ENCODE peak calls at places on chromosomes 12 and 14, in seven cellular contexts. T is psoas muscle, B is stomach, Z is neural progenitor cell, R is lower leg skin, M is heart left ventricle, Y is NB4. J is an unnamed sample.

GRCh38 chr12:76144253-76144564 is 59.7 kb upstream of the NAP1L1 start:
- DNase-seq in T (no peak), B (peak; percentile 28), Z (no peak), R (no peak), M (no peak), Y (peak; percentile 9), J (no peak)

GRCh38 chr12:52242442-52243263 is 9.6 kb downstream of the KRT7 start:
- DNase-seq in T (no peak), B (no peak), Z (no peak), R (peak; percentile 63), M (no peak), Y (no peak), J (no peak)

GRCh38 chr14:74964787-74965769 is 9.7 kb upstream of the PGF start:
- DNase-seq in T (no peak), B (no peak), Z (no peak), R (no peak), M (no peak), Y (no peak), J (no peak)

GRCh38 chr14:102857444-102857843 is 65.0 kb upstream of the AMN start:
- DNase-seq in T (no peak), B (no peak), Z (no peak), R (no peak), M (no peak), Y (no peak), J (no peak)

GRCh38 chr12:97308576-97309198 is 153.9 kb upstream of the RMST start:
- DNase-seq in T (no peak), B (no peak), Z (peak; percentile 24), R (no peak), M (no peak), Y (peak; percentile 67), J (peak; percentile 37)

GRCh38 chr12:82937151-82937550 is 250.4 kb downstream of the TMTC2 start:
- DNase-seq in T (no peak), B (no peak), Z (no peak), R (no peak), M (no peak), Y (no peak), J (no peak)

GRCh38 chr14:36757730-36758286 is 96.1 kb downstream of the PAX9 start:
- DNase-seq in T (no peak), B (no peak), Z (no peak), R (no peak), M (no peak), Y (no peak), J (no peak)

GRCh38 chr14:103127356-103127755 is 4.1 kb downstream of the TNFAIP2 start:
- DNase-seq in T (no peak), B (no peak), Z (no peak), R (peak; percentile 83), M (no peak), Y (no peak), J (no peak)

GRCh38 chr12:129772463-129773169 is 131.2 kb downstream of the TMEM132D start:
- DNase-seq in T (no peak), B (no peak), Z (no peak), R (peak; percentile 23), M (no peak), Y (no peak), J (no peak)

GRCh38 chr12:93091851-93092558 is 162.9 kb upstream of the EEA1 start:
- DNase-seq in T (no peak), B (no peak), Z (no peak), R (no peak), M (no peak), Y (peak; percentile 25), J (no peak)

GRCh38 chr12:113471619-113472171 is at the start of gene LHX5:
- DNase-seq in T (no peak), B (no peak), Z (peak; percentile 93), R (no peak), M (no peak), Y (no peak), J (no peak)

GRCh38 chr12:89414851-89415250 is 62.5 kb upstream of the DUSP6 start:
- DNase-seq in T (no peak), B (no peak), Z (no peak), R (no peak), M (no peak), Y (no peak), J (peak; percentile 53)

GRCh38 chr12:108833757-108834472 is 23.5 kb downstream of the SSH1 start:
- DNase-seq in T (peak; percentile 78), B (no peak), Z (no peak), R (no peak), M (peak; percentile 86), Y (no peak), J (no peak)

DNA sequence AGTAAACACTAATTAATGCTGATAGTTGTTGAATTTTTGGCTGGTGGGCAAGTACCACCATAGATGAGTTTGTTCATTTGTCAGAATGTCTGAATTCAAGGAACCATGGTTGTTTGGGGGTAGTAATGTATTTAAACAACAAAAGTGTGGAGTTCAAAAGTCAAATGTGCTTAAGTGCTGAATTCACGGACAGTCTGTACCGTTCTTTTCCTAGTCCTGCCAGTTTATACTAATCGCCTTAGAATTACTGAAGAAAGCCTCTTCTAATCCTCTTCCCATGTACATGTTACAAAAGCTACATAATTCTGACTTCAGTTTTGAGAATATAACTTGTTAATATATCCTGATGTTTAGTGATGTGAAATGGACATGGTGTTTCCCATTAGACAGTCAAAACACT is 2.7 kb downstream of the NAA25 start:
- DNase-seq in T (no peak), B (no peak), Z (no peak), R (peak; percentile 1), M (no peak), Y (no peak), J (no peak)
- H3K4me3 ChIP-seq in T (peak overlapping the region; percentile 15), B (no peak overlapping the region), Z (no peak overlapping the region), R (no peak overlapping the region), M (no peak overlapping the region), Y (peak overlapping the region; percentile 16), J (no peak overlapping the region)

DNA sequence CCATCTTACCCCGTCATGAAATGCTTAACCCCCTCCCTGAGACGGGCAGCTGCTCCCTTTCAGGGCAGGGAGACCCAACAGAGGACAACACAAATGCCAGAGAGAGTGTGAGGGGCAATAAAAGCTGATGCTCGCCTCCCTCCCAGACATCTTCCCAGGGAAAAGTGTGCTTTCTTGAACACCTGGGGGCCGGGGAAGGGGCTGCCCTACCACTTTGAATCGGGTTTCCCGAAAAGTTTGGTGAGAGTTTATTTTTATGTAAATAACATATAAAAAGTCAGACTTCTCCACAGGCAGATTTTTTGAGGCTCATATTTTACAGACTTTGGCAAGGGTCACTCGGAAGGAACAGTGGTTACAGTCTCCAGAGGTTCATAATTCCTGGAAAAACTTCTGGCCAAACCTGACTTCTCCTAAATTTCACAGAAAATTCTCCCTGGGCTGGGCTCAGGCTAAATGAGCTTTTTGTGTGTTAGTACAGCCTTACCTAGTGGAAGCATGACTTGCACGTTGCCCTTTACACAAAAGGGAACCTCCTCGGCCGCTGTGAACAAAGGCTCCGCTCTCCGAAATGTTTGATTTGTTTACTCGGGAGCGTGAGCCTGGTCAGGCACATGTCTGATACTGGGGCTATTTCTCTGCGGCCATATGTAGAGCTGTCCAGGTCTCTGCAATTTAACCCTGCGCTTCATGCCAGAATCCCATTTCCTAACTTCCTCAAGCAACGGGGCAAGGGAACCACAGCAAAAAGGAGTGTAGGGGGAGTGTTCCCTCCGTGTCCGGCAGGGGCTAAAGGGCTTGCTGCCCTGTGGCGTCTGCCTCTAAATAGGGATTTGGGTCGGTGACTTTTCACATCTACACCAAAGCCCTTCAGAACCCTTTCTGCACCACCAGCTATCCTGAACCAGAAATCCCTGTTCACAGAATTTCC is 3.4 kb downstream of the RTL1 start:
- DNase-seq in T (no peak), B (no peak), Z (peak; percentile 77), R (peak; percentile 74), M (no peak), Y (peak; percentile 28), J (no peak)
- TF ChIP-seq CTCF in T (no peak), B (no peak), Z (no peak), R (no peak), M (no peak), Y (no peak), J (no peak)

DNA sequence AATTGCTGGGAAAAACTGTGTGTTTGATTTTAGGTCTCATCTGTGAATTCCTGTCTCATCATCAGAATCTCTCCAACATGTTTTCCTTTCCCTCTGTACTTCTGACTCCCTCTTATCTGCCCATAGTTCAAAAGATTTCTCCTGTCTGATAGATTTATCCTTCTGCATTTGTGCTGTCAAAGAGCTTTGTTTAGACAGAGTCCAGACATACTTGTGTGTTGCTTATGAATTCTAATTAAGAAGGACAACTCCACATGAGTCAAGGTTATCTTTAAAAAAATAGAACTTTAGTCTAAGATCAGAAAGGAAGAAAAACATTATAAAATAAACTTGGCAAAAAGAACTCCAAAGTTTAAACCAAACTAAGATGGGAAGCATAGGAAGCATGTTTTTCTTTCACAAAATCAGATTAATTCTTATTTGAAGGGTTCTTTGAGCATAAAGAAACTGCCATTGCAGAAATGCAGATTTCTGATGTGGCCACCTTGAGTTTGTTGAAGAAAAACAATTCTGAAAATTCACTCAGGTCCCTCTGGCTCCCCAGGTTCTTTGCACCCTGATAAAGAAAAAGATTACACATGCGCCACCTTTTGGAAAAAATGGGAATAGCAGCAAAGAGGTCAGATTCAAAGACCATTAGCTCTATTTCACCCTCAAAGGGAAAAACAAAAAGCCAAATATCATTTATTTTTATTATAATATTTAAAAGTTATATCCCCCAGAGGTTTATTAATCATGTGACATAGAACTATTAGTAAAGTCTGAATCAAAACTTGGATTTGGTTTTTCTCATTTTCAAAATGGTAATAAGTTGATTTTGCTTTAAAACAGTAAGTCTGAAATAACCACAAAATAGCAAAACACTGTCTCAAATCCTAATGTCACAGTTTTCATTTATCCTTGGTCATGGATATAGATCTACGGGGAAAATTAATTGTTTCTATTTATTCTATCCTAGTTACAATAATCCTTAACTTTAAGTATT is 143.7 kb upstream of the DCN start:
- DNase-seq in T (no peak), B (peak; percentile 33), Z (peak; percentile 63), R (no peak), M (no peak), Y (peak; percentile 53), J (no peak)
- H3K4me3 ChIP-seq in T (no peak overlapping the region), B (no peak overlapping the region), Z (no peak overlapping the region), R (no peak overlapping the region), M (peak overlapping the region; percentile 13), Y (no peak overlapping the region), J (no peak overlapping the region)

GRCh38 chr12:325886-326285 is 63.2 kb downstream of the KDM5A start:
- DNase-seq in T (no peak), B (no peak), Z (no peak), R (no peak), M (no peak), Y (no peak), J (no peak)

GRCh38 chr12:323507-323906 is 60.9 kb upstream of the SLC6A13 start:
- DNase-seq in T (no peak), B (no peak), Z (no peak), R (no peak), M (no peak), Y (no peak), J (no peak)

GRCh38 chr12:319116-319515 is 56.5 kb upstream of the SLC6A13 start:
- DNase-seq in T (no peak), B (no peak), Z (no peak), R (no peak), M (no peak), Y (no peak), J (no peak)

DNA sequence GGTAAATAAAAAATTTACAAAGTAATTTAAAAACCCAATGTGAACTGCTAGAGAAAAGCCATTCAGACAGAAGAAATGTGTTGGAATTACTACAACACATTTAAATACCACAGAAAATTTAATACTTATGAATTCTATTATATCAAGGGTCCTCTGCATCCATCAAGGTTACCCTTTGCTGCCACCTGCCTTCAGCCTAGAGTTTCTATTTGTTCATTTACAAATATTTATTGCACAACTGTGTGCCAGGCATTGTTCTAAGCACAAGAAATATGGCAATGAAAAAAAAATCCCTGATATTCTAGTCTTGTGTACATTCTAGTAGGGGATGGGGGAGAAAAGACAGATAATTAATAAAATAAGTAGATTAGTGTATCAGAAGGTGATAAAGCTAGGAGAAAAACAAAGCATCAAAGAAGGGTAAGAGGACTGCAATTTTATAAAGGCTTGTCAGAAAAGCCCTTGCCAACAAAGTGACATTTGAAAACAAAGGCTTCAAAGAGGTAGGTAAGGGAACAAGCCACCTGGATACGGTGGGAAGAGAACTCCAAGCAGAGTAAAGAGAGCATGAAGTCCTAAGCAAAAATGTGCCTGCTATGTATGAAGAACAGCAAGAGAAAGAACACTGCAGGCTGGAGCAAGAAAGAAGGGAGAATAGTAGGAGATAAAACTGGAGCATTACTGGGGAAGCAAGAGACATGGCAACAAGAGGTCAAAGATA is 59.1 kb upstream of the SLC6A13 start:
- DNase-seq in T (no peak), B (no peak), Z (no peak), R (no peak), M (no peak), Y (peak; percentile 25), J (no peak)
- TF ChIP-seq CTCF in T (no peak), B (no peak), Z (peak; percentile 21), R (no peak), M (no peak), Y (no peak), J (no peak)

J was measured in AG09309.